ENCODE peak calls at places on chromosomes 2 and 18, in nine cellular contexts. X is uterus, B is transverse colon, M is adrenal gland, I is Peyer's patch, Z is ovary, P is tibial nerve, L is prostate gland, V is heart left ventricle. Q is an unnamed sample. For H3K9me3, the result is how much of the 10 kb centered on the place peaks cover.

GRCh38 chr2:157746234-157746950 is 117.7 kb upstream of the ACVR1C start:
- DNase-seq in X (no peak), B (no peak), M (no peak), I (no peak), Z (no peak), P (no peak), L (no peak), V (no peak), Q (no peak)

GRCh38 chr2:170423919-170424318 is 246.0 kb downstream of the MYO3B start:
- DNase-seq in X (no peak), B (no peak), M (no peak), I (no peak), Z (no peak), P (no peak), L (no peak), V (no peak), Q (no peak)

GRCh38 chr2:85954918-85955420 is 66.2 kb upstream of the ST3GAL5 start:
- DNase-seq in X (no peak), B (no peak), M (no peak), I (no peak), Z (no peak), P (no peak), L (peak), V (no peak), Q (peak)

GRCh38 chr2:215753808-215754207 is 259.5 kb downstream of the MREG start:
- DNase-seq in X (no peak), B (no peak), M (no peak), I (no peak), Z (no peak), P (no peak), L (no peak), V (no peak), Q (no peak)

GRCh38 chr2:236507393-236508085 is 62.1 kb upstream of the ACKR3 start:
- DNase-seq in X (peak), B (peak), M (peak), I (peak), Z (peak), P (no peak), L (peak), V (peak), Q (peak)

GRCh38 chr2:120769076-120769786 is 33.6 kb downstream of the GLI2 start:
- DNase-seq in X (peak), B (no peak), M (no peak), I (no peak), Z (no peak), P (no peak), L (no peak), V (no peak), Q (no peak)

GRCh38 chr2:237909075-237909695 is 49.8 kb downstream of the RAMP1 start:
- DNase-seq in X (no peak), B (no peak), M (no peak), I (peak), Z (no peak), P (no peak), L (no peak), V (no peak), Q (no peak)

GRCh38 chr18:12394428-12394827 is 13.3 kb upstream of the PRELID3A start:
- DNase-seq in X (no peak), B (peak), M (no peak), I (peak), Z (no peak), P (no peak), L (no peak), V (no peak), Q (no peak)

GRCh38 chr18:21313576-21313975 is 71.5 kb downstream of the GREB1L start:
- DNase-seq in X (no peak), B (no peak), M (no peak), I (no peak), Z (no peak), P (no peak), L (no peak), V (no peak), Q (no peak)

GRCh38 chr18:23320709-23321236 is 132.3 kb upstream of the RIOK3 start:
- DNase-seq in X (no peak), B (no peak), M (no peak), I (no peak), Z (no peak), P (no peak), L (no peak), V (no peak), Q (no peak)

GRCh38 chr18:24786027-24786426 is 325.6 kb downstream of the HRH4 start:
- DNase-seq in X (no peak), B (no peak), M (no peak), I (no peak), Z (no peak), P (no peak), L (no peak), V (no peak), Q (no peak)

GRCh38 chr2:12776457-12777049 is 59.8 kb downstream of the TRIB2 start:
- DNase-seq in X (no peak), B (no peak), M (no peak), I (no peak), Z (no peak), P (no peak), L (no peak), V (no peak), Q (no peak)
- TF ChIP-seq CTCF in X (no peak), B (no peak), M (no peak), I (no peak), Z (no peak), P (no peak), L (no peak), V (no peak), Q (no peak)

GRCh38 chr2:164843346-164843841 is 1.8 kb upstream of the COBLL1 start:
- DNase-seq in X (no peak), B (no peak), M (no peak), I (no peak), Z (no peak), P (no peak), L (no peak), V (no peak), Q (no peak)

GRCh38 chr2:164840458-164840929 is 1.1 kb downstream of the COBLL1 start:
- DNase-seq in X (peak), B (peak), M (peak), I (peak), Z (peak), P (peak), L (peak), V (peak), Q (peak)

GRCh38 chr2:164840930-164841718 is 499 bp downstream of the COBLL1 start:
- DNase-seq in X (peak), B (peak), M (peak), I (peak), Z (peak), P (peak), L (peak), V (peak), Q (peak)

GRCh38 chr2:164842624-164842966 is 972 bp upstream of the COBLL1 start:
- DNase-seq in X (no peak), B (no peak), M (no peak), I (no peak), Z (no peak), P (no peak), L (no peak), V (no peak), Q (no peak)

GRCh38 chr2:164841719-164842623 is at the start of gene COBLL1:
- DNase-seq in X (peak), B (peak), M (peak), I (peak), Z (peak), P (peak), L (peak), V (peak), Q (peak)
- TF ChIP-seq POLR2A in X (no peak), B (peak), M (peak), I (peak), Z (peak), P (peak), L (peak), V (no peak), Q (no peak)

GRCh38 chr18:80056095-80056494 is 21.9 kb downstream of the RBFA start:
- DNase-seq in X (no peak), B (no peak), M (no peak), I (no peak), Z (no peak), P (no peak), L (no peak), V (no peak), Q (no peak)

GRCh38 chr18:80046961-80047541 is 12.8 kb downstream of the RBFA start:
- DNase-seq in X (no peak), B (no peak), M (no peak), I (no peak), Z (no peak), P (no peak), L (no peak), V (no peak), Q (no peak)

GRCh38 chr18:80046011-80046410 is 11.8 kb downstream of the RBFA start:
- DNase-seq in X (no peak), B (no peak), M (no peak), I (no peak), Z (no peak), P (no peak), L (no peak), V (no peak), Q (no peak)

GRCh38 chr18:80046431-80046830 is 12.2 kb downstream of the RBFA start:
- DNase-seq in X (no peak), B (no peak), M (no peak), I (no peak), Z (no peak), P (no peak), L (no peak), V (no peak), Q (no peak)

DNA sequence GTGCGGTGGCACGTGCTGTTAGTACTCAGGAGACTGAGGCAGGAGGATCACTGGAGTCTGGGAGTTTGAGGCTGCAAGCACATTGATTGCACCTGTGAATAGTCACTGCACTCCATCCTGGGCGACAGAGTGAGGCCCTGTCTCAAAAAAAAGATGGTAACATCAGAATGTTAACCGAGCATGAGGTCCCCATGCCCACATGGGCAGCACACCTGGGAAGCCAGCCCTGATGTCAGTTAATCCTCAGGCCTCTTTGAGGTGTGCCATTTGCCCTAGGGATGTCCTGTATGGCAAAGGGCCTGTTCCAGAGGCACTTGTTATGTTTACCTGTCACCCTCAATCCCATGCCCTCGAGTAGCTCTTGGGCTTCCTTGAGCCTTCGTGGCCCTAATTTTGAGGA is 16.6 kb downstream of the RBFA start:
- DNase-seq in X (no peak), B (no peak), M (no peak), I (no peak), Z (no peak), P (no peak), L (no peak), V (no peak), Q (no peak)
- H3K9me3 ChIP-seq in X (under half), B (under half), M (under half), I (under half), Z (under half), P (half or more), L (under half), V (under half), Q (under half)

GRCh38 chr18:49725809-49726514 is 87.4 kb downstream of the ACAA2 start:
- DNase-seq in X (peak), B (peak), M (no peak), I (peak), Z (peak), P (peak), L (no peak), V (peak), Q (peak)
- TF ChIP-seq CTCF in X (no peak), B (no peak), M (no peak), I (no peak), Z (no peak), P (no peak), L (no peak), V (no peak), Q (no peak)

GRCh38 chr2:27378096-27378808 is 2.3 kb downstream of the ZNF513 start:
- DNase-seq in X (no peak), B (no peak), M (no peak), I (no peak), Z (peak), P (no peak), L (no peak), V (no peak), Q (peak)
- TF ChIP-seq POLR2A in X (no peak), B (no peak), M (no peak), I (no peak), Z (no peak), P (no peak), L (no peak), V (no peak), Q (no peak)

GRCh38 chr2:67182884-67183283 is 214.2 kb upstream of the ETAA1 start:
- DNase-seq in X (no peak), B (no peak), M (no peak), I (no peak), Z (no peak), P (no peak), L (no peak), V (no peak), Q (no peak)
- H3K9me3 ChIP-seq in X (under half), B (under half), M (under half), I (under half), Z (under half), P (under half), L (under half), V (under half), Q (under half)

Q was measured in body of pancreas.